ENCODE peak calls at places on chromosome 14, in eight cellular contexts. One of them, this sample, is unnamed. For H3K9me3 and H3K36me3, the result is how much of the 10 kb centered on the place peaks cover.

GRCh38 chr14:103112488-103113243 is 10.6 kb upstream of the TNFAIP2 start:
- DNase-seq in hepatocyte: no peak
- DNase-seq in IMR-90: no peak
- DNase-seq in GM23248: no peak
- DNase-seq in DND-41: no peak
- DNase-seq in OCI-LY7: no peak
- DNase-seq in fibroblast of lung: no peak
- DNase-seq in endothelial cell of umbilical vein: no peak
- DNase-seq in this sample: no peak

GRCh38 chr14:52031781-52032180 is 37.1 kb downstream of the NID2 start:
- DNase-seq in hepatocyte: no peak
- DNase-seq in IMR-90: peak
- DNase-seq in GM23248: peak
- DNase-seq in DND-41: no peak
- DNase-seq in OCI-LY7: no peak
- DNase-seq in fibroblast of lung: peak
- DNase-seq in endothelial cell of umbilical vein: no peak
- DNase-seq in this sample: peak

GRCh38 chr14:91573894-91574837 is 64.1 kb upstream of the PPP4R3A start:
- DNase-seq in hepatocyte: peak
- DNase-seq in IMR-90: peak
- DNase-seq in GM23248: peak
- DNase-seq in DND-41: peak
- DNase-seq in OCI-LY7: no peak
- DNase-seq in fibroblast of lung: peak
- DNase-seq in endothelial cell of umbilical vein: peak
- DNase-seq in this sample: peak

GRCh38 chr14:92473947-92474535 is 39.5 kb upstream of the RIN3 start:
- DNase-seq in hepatocyte: no peak
- DNase-seq in IMR-90: peak
- DNase-seq in GM23248: peak
- DNase-seq in DND-41: no peak
- DNase-seq in OCI-LY7: no peak
- DNase-seq in fibroblast of lung: peak
- DNase-seq in endothelial cell of umbilical vein: no peak
- DNase-seq in this sample: no peak

GRCh38 chr14:65414961-65415589 is 2.5 kb downstream of the FUT8 start:
- DNase-seq in hepatocyte: peak
- DNase-seq in IMR-90: peak
- DNase-seq in GM23248: peak
- DNase-seq in DND-41: peak
- DNase-seq in OCI-LY7: peak
- DNase-seq in fibroblast of lung: peak
- DNase-seq in endothelial cell of umbilical vein: peak
- DNase-seq in this sample: no peak

GRCh38 chr14:101117543-101117942 is 214.0 kb upstream of the RTL1 start:
- DNase-seq in hepatocyte: no peak
- DNase-seq in IMR-90: no peak
- DNase-seq in GM23248: no peak
- DNase-seq in DND-41: no peak
- DNase-seq in OCI-LY7: no peak
- DNase-seq in fibroblast of lung: no peak
- DNase-seq in endothelial cell of umbilical vein: no peak
- DNase-seq in this sample: no peak

GRCh38 chr14:38138581-38139138 is 69.0 kb upstream of the SSTR1 start:
- DNase-seq in hepatocyte: no peak
- DNase-seq in IMR-90: peak
- DNase-seq in GM23248: peak
- DNase-seq in DND-41: no peak
- DNase-seq in OCI-LY7: no peak
- DNase-seq in fibroblast of lung: peak
- DNase-seq in endothelial cell of umbilical vein: no peak
- DNase-seq in this sample: no peak

GRCh38 chr14:34356267-34356660 is 105.8 kb downstream of the SPTSSA start:
- DNase-seq in hepatocyte: no peak
- DNase-seq in IMR-90: peak
- DNase-seq in GM23248: peak
- DNase-seq in DND-41: no peak
- DNase-seq in OCI-LY7: no peak
- DNase-seq in fibroblast of lung: peak
- DNase-seq in endothelial cell of umbilical vein: no peak
- DNase-seq in this sample: peak

GRCh38 chr14:96409701-96410100 is 17.8 kb downstream of the AK7 start:
- DNase-seq in hepatocyte: no peak
- DNase-seq in IMR-90: no peak
- DNase-seq in GM23248: no peak
- DNase-seq in DND-41: no peak
- DNase-seq in OCI-LY7: no peak
- DNase-seq in fibroblast of lung: peak
- DNase-seq in endothelial cell of umbilical vein: peak
- DNase-seq in this sample: peak

GRCh38 chr14:96405603-96406158 is 13.8 kb downstream of the AK7 start:
- DNase-seq in hepatocyte: no peak
- DNase-seq in IMR-90: no peak
- DNase-seq in GM23248: no peak
- DNase-seq in DND-41: no peak
- DNase-seq in OCI-LY7: no peak
- DNase-seq in fibroblast of lung: no peak
- DNase-seq in endothelial cell of umbilical vein: no peak
- DNase-seq in this sample: no peak

GRCh38 chr14:96410119-96410518 is 18.2 kb downstream of the AK7 start:
- DNase-seq in hepatocyte: no peak
- DNase-seq in IMR-90: no peak
- DNase-seq in GM23248: no peak
- DNase-seq in DND-41: no peak
- DNase-seq in OCI-LY7: no peak
- DNase-seq in fibroblast of lung: peak
- DNase-seq in endothelial cell of umbilical vein: no peak
- DNase-seq in this sample: no peak

GRCh38 chr14:96408608-96409007 is 16.7 kb downstream of the AK7 start:
- DNase-seq in hepatocyte: no peak
- DNase-seq in IMR-90: no peak
- DNase-seq in GM23248: no peak
- DNase-seq in DND-41: no peak
- DNase-seq in OCI-LY7: no peak
- DNase-seq in fibroblast of lung: no peak
- DNase-seq in endothelial cell of umbilical vein: no peak
- DNase-seq in this sample: no peak

DNA sequence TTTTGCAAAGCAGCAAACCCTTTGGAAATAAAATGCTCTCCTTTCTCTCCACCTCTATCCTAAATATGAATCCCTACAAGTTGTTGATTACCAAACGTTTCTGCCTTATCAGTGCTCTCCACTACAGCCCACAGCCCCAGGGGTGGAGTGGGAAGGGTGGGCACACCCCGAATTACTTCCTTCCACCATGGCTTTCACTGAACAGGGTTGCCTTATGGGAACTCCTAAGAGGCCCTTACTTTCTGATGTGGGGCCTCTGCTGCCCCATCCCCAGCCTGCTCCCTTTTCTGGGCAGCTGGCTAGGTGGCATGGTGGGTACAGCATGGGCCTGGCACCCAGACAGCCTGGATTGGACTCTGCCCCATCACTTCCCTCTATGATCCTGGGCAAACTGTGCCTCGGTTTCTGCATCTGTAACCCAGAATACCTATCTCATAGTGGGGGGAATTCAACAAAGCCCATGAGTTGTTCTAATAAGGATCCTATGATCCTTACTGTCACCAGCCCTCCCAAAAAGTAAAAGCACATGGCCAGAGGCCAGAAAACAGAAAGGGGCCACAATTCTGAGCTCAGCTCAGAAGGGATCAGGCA is 16.1 kb downstream of the AK7 start:
- DNase-seq in hepatocyte: no peak
- DNase-seq in IMR-90: no peak
- DNase-seq in GM23248: no peak
- DNase-seq in DND-41: no peak
- DNase-seq in OCI-LY7: no peak
- DNase-seq in fibroblast of lung: no peak
- DNase-seq in endothelial cell of umbilical vein: no peak
- DNase-seq in this sample: no peak
- H2AFZ ChIP-seq in hepatocyte: no peak
- H2AFZ ChIP-seq in IMR-90: no peak
- H2AFZ ChIP-seq in GM23248: no peak
- H2AFZ ChIP-seq in DND-41: no peak
- H2AFZ ChIP-seq in OCI-LY7: no peak
- H2AFZ ChIP-seq in fibroblast of lung: no peak
- H2AFZ ChIP-seq in endothelial cell of umbilical vein: no peak
- H2AFZ ChIP-seq in this sample: no peak

GRCh38 chr14:46036099-46036498 is 615.5 kb downstream of the RPL10L start:
- DNase-seq in hepatocyte: no peak
- DNase-seq in IMR-90: no peak
- DNase-seq in GM23248: no peak
- DNase-seq in DND-41: no peak
- DNase-seq in OCI-LY7: no peak
- DNase-seq in fibroblast of lung: no peak
- DNase-seq in endothelial cell of umbilical vein: no peak
- DNase-seq in this sample: peak
- H3K9me3 ChIP-seq in hepatocyte: under half
- H3K9me3 ChIP-seq in IMR-90: under half
- H3K9me3 ChIP-seq in GM23248: under half
- H3K9me3 ChIP-seq in DND-41: under half
- H3K9me3 ChIP-seq in OCI-LY7: under half
- H3K9me3 ChIP-seq in fibroblast of lung: under half
- H3K9me3 ChIP-seq in endothelial cell of umbilical vein: under half
- H3K9me3 ChIP-seq in this sample: under half

GRCh38 chr14:93944348-93945069 is 17.4 kb downstream of the FAM181A start:
- DNase-seq in hepatocyte: no peak
- DNase-seq in IMR-90: no peak
- DNase-seq in GM23248: no peak
- DNase-seq in DND-41: no peak
- DNase-seq in OCI-LY7: no peak
- DNase-seq in fibroblast of lung: no peak
- DNase-seq in endothelial cell of umbilical vein: no peak
- DNase-seq in this sample: no peak
- H3K36me3 ChIP-seq in hepatocyte: under half
- H3K36me3 ChIP-seq in IMR-90: under half
- H3K36me3 ChIP-seq in GM23248: under half
- H3K36me3 ChIP-seq in DND-41: under half
- H3K36me3 ChIP-seq in OCI-LY7: under half
- H3K36me3 ChIP-seq in fibroblast of lung: under half
- H3K36me3 ChIP-seq in endothelial cell of umbilical vein: under half
- H3K36me3 ChIP-seq in this sample: under half

DNA sequence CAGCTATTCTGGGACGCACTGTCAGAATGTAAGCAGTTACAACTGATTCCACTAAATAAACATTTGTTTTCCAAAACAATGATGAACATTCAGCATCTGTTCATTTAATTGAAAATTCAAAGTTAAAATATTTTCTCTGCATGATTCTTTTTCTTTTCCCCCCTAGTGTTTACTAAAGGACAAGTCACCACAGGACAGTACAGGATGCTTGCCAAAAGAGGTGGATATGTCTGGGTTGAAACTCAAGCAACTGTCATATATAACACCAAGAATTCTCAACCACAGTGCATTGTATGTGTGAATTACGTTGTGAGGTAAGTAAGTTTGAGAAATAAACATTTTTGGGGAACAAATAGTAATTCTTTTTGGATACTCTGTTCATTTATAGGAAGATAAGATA is 28.2 kb upstream of the SNAPC1 start:
- DNase-seq in hepatocyte: no peak
- DNase-seq in IMR-90: no peak
- DNase-seq in GM23248: peak
- DNase-seq in DND-41: no peak
- DNase-seq in OCI-LY7: no peak
- DNase-seq in fibroblast of lung: no peak
- DNase-seq in endothelial cell of umbilical vein: no peak
- DNase-seq in this sample: no peak
- H2AFZ ChIP-seq in hepatocyte: no peak
- H2AFZ ChIP-seq in IMR-90: no peak
- H2AFZ ChIP-seq in GM23248: no peak
- H2AFZ ChIP-seq in DND-41: no peak
- H2AFZ ChIP-seq in OCI-LY7: no peak
- H2AFZ ChIP-seq in fibroblast of lung: no peak
- H2AFZ ChIP-seq in endothelial cell of umbilical vein: no peak
- H2AFZ ChIP-seq in this sample: no peak

GRCh38 chr14:20209595-20209994 is 13.9 kb upstream of the OR11H6 start:
- DNase-seq in hepatocyte: no peak
- DNase-seq in IMR-90: no peak
- DNase-seq in GM23248: no peak
- DNase-seq in DND-41: no peak
- DNase-seq in OCI-LY7: no peak
- DNase-seq in fibroblast of lung: no peak
- DNase-seq in endothelial cell of umbilical vein: no peak
- DNase-seq in this sample: no peak
- H3K9me3 ChIP-seq in hepatocyte: under half
- H3K9me3 ChIP-seq in IMR-90: under half
- H3K9me3 ChIP-seq in GM23248: under half
- H3K9me3 ChIP-seq in DND-41: under half
- H3K9me3 ChIP-seq in OCI-LY7: under half
- H3K9me3 ChIP-seq in fibroblast of lung: under half
- H3K9me3 ChIP-seq in endothelial cell of umbilical vein: under half
- H3K9me3 ChIP-seq in this sample: under half

GRCh38 chr14:71108398-71109114 is 201.3 kb downstream of the PCNX1 start:
- DNase-seq in hepatocyte: no peak
- DNase-seq in IMR-90: no peak
- DNase-seq in GM23248: no peak
- DNase-seq in DND-41: no peak
- DNase-seq in OCI-LY7: no peak
- DNase-seq in fibroblast of lung: no peak
- DNase-seq in endothelial cell of umbilical vein: no peak
- DNase-seq in this sample: no peak
- H3K36me3 ChIP-seq in hepatocyte: under half
- H3K36me3 ChIP-seq in IMR-90: under half
- H3K36me3 ChIP-seq in GM23248: half or more
- H3K36me3 ChIP-seq in DND-41: half or more
- H3K36me3 ChIP-seq in OCI-LY7: half or more
- H3K36me3 ChIP-seq in fibroblast of lung: under half
- H3K36me3 ChIP-seq in endothelial cell of umbilical vein: under half
- H3K36me3 ChIP-seq in this sample: under half

GRCh38 chr14:68908860-68909259 is 70.2 kb downstream of the ACTN1 start:
- DNase-seq in hepatocyte: no peak
- DNase-seq in IMR-90: no peak
- DNase-seq in GM23248: no peak
- DNase-seq in DND-41: no peak
- DNase-seq in OCI-LY7: no peak
- DNase-seq in fibroblast of lung: no peak
- DNase-seq in endothelial cell of umbilical vein: no peak
- DNase-seq in this sample: no peak

GRCh38 chr14:68906439-68906838 is 72.7 kb downstream of the ACTN1 start:
- DNase-seq in hepatocyte: no peak
- DNase-seq in IMR-90: no peak
- DNase-seq in GM23248: no peak
- DNase-seq in DND-41: no peak
- DNase-seq in OCI-LY7: no peak
- DNase-seq in fibroblast of lung: no peak
- DNase-seq in endothelial cell of umbilical vein: no peak
- DNase-seq in this sample: no peak

GRCh38 chr14:68905107-68905895 is 73.8 kb downstream of the ACTN1 start:
- DNase-seq in hepatocyte: no peak
- DNase-seq in IMR-90: no peak
- DNase-seq in GM23248: peak
- DNase-seq in DND-41: no peak
- DNase-seq in OCI-LY7: no peak
- DNase-seq in fibroblast of lung: no peak
- DNase-seq in endothelial cell of umbilical vein: no peak
- DNase-seq in this sample: no peak

GRCh38 chr14:68910540-68910939 is 68.6 kb downstream of the ACTN1 start:
- DNase-seq in hepatocyte: no peak
- DNase-seq in IMR-90: peak
- DNase-seq in GM23248: no peak
- DNase-seq in DND-41: peak
- DNase-seq in OCI-LY7: peak
- DNase-seq in fibroblast of lung: no peak
- DNase-seq in endothelial cell of umbilical vein: no peak
- DNase-seq in this sample: no peak

GRCh38 chr14:68908201-68908600 is 70.9 kb downstream of the ACTN1 start:
- DNase-seq in hepatocyte: no peak
- DNase-seq in IMR-90: no peak
- DNase-seq in GM23248: no peak
- DNase-seq in DND-41: no peak
- DNase-seq in OCI-LY7: no peak
- DNase-seq in fibroblast of lung: no peak
- DNase-seq in endothelial cell of umbilical vein: no peak
- DNase-seq in this sample: no peak
- H2AFZ ChIP-seq in hepatocyte: no peak
- H2AFZ ChIP-seq in IMR-90: no peak
- H2AFZ ChIP-seq in GM23248: no peak
- H2AFZ ChIP-seq in DND-41: no peak
- H2AFZ ChIP-seq in OCI-LY7: no peak
- H2AFZ ChIP-seq in fibroblast of lung: no peak
- H2AFZ ChIP-seq in endothelial cell of umbilical vein: no peak
- H2AFZ ChIP-seq in this sample: no peak

This sample was measured in mammary epithelial cell.